ENCODE peak calls at places on chromosomes 6 and 20, in four cellular contexts. O, T, Q and V are unnamed samples.

GRCh38 chr6:130896249-130896648 is 69.0 kb downstream of the SMLR1 start:
- DNase-seq in O (no peak), T (no peak), Q (no peak), V (no peak)

GRCh38 chr20:32906200-32906599 is 47.5 kb downstream of the EFCAB8 start:
- DNase-seq in O (no peak), T (no peak), Q (no peak), V (no peak)

GRCh38 chr6:105909084-105909483 is 177.1 kb upstream of the PRDM1 start:
- DNase-seq in O (no peak), T (no peak), Q (no peak), V (no peak)

GRCh38 chr20:50837532-50838321 is 42.9 kb downstream of the BCAS4 start:
- DNase-seq in O (no peak), T (no peak), Q (peak), V (no peak)

GRCh38 chr6:11632795-11633511 is 95.4 kb downstream of the TMEM170B start:
- DNase-seq in O (no peak), T (no peak), Q (no peak), V (no peak)

GRCh38 chr20:50541606-50542041 is 31.4 kb downstream of the PTPN1 start:
- DNase-seq in O (no peak), T (no peak), Q (no peak), V (no peak)

GRCh38 chr20:50216543-50217206 is 26.0 kb downstream of the CEBPB start:
- DNase-seq in O (no peak), T (no peak), Q (no peak), V (no peak)

GRCh38 chr6:31657406-31658157 is 1.9 kb downstream of the APOM start:
- DNase-seq in O (no peak), T (no peak), Q (no peak), V (no peak)

GRCh38 chr20:19935842-19936241 is 81.3 kb upstream of the NAA20 start:
- DNase-seq in O (no peak), T (no peak), Q (no peak), V (no peak)

DNA sequence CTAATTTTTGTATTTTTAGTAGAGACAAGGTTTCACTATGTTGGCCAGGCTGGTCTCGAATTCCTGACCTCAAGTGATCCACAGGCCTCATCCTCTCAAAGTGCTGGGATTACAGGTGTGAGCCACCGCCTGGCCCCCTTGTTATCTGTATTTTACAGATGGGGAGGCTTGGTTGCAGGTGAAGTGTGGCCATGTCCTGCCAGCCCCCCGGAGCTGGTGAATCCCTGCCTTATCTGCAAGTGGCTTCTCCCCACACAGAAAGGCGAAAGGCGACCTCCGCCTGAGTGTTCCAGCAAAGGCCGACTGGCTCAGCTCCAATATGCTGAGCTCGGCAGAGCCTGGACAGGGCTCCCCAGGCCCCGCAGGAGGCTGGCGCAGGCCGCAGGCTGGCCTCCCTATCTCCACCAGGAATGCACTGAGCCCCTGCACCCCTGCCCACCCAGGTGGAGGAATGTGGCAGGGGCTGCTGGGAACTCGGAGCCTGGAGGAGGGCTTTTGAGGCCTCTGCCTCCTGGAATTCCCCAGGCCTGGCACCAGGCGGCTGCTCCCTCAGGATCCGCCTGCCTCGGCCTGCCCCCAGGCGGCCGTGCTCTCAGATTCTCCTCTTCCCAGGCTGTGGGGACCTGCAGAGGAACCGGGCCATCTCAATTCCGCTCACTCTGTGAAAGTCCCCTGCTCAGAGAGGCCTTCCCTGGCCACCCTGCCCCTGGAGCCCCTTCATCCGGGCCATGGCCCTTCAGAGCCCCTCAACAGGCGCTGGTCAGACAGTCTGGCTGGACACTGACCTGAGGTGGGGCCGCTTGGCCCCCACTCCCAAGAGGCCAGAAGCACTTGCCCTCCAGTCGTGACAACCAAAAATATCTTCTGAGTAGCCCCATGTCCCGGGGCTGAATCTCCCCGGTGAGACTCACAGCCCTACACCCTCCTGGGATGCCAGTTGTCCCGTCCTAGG is 9.3 kb upstream of the LAMA5 start:
- DNase-seq in O (no peak), T (no peak), Q (no peak), V (no peak)
- TF ChIP-seq CTCF in O (peak), T (no peak), Q (no peak), V (no peak)

DNA sequence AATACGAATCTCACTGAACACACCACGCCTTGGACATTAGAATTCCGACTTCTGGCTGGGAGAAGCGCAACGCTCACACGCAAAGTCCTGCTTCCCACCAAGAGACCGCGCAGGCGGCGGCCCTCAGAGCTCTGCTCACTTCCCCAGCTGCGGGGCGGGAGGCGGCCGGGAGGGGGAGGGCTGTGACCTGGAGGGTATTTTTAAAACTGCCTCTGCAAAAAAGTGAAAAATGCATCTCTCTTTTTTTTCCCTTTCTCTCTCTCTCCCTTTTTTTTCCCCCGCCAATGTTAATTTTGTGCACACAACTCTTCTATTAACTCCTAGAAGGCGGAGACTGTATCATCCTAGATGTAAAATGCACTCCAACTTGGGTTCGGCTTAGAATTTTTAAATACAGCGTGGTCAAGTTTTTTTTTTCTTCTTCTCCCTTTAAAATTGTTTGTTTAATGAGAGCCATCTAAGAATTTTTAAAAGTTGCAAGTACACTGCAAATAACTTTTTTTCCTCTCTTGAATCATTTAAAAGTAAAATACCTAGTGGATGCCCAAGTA is 66.4 kb downstream of the STX11 start:
- DNase-seq in O (no peak), T (no peak), Q (no peak), V (no peak)
- TF ChIP-seq CTCF in O (no peak), T (no peak), Q (no peak), V (no peak)

DNA sequence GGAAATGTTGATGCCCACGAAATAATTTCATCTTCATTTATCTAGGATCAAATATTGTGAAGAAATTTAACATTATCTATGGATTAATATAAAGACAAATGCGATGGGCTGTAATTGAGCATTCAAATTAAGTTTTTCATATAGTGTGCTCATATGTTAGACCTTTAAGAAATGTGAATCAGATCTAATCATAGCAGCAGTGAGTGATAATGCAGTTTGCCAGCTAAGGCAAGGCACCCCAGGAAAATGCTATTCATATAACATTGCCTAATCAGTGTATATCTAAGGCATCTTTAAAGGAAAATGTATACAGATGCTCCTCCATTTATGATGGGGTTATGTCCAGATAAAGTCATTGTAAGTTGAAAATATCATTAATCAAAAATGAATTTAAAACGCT is 135.2 kb downstream of the KCNQ5 start:
- DNase-seq in O (no peak), T (no peak), Q (no peak), V (no peak)
- TF ChIP-seq CTCF in O (no peak), T (no peak), Q (no peak), V (no peak)

GRCh38 chr6:136289327-136289578 is 393 bp downstream of the BCLAF1 start:
- DNase-seq in O (peak), T (peak), Q (peak), V (peak)
- TF ChIP-seq CTCF in O (no peak), T (no peak), Q (no peak), V (no peak)

DNA sequence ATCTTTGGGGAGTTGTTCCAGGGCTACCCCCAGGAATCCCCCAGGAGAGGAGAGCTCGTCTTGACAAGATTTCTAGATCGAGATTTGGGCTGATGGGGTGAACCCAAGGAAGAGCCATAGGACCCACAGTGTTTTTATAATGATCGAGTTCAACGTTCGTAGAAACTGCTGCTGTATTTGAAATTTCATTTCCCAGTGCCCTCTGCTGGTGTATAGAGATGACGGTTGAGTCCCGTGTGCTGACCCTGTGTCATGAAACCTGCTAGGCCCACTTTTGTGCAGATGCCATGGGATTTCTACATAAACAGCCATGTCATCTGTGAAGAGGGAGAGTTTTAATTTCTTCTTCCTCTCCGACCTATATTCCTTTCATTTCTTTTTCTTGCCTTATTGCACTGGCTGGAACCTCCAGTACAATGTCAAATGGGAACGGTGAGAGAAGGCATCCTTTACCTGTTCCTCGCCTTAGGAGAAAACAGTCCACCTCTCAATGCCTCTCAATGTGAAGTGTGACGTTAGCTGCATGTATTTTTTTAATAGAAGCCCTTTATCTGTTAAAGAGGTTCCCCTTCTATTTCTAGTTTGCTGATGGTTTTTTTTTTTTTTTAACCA is 28.6 kb upstream of the NTSR1 start:
- DNase-seq in O (no peak), T (no peak), Q (no peak), V (no peak)
- TF ChIP-seq CTCF in O (no peak), T (no peak), Q (no peak), V (no peak)

GRCh38 chr6:137589067-137589848 is 95.1 kb upstream of the OLIG3 start:
- DNase-seq in O (no peak), T (peak), Q (no peak), V (peak)
- TF ChIP-seq CTCF in O (no peak), T (peak), Q (no peak), V (peak)

GRCh38 chr6:83853178-83853967 is at the start of gene RIPPLY2:
- DNase-seq in O (no peak), T (no peak), Q (no peak), V (no peak)

GRCh38 chr6:83852528-83853177 is 507 bp upstream of the RIPPLY2 start:
- DNase-seq in O (no peak), T (no peak), Q (no peak), V (no peak)

GRCh38 chr6:83854766-83855165 is 1.6 kb downstream of the RIPPLY2 start:
- DNase-seq in O (no peak), T (no peak), Q (no peak), V (no peak)

GRCh38 chr6:83849610-83850009 is 3.5 kb upstream of the RIPPLY2 start:
- DNase-seq in O (no peak), T (no peak), Q (no peak), V (no peak)

DNA sequence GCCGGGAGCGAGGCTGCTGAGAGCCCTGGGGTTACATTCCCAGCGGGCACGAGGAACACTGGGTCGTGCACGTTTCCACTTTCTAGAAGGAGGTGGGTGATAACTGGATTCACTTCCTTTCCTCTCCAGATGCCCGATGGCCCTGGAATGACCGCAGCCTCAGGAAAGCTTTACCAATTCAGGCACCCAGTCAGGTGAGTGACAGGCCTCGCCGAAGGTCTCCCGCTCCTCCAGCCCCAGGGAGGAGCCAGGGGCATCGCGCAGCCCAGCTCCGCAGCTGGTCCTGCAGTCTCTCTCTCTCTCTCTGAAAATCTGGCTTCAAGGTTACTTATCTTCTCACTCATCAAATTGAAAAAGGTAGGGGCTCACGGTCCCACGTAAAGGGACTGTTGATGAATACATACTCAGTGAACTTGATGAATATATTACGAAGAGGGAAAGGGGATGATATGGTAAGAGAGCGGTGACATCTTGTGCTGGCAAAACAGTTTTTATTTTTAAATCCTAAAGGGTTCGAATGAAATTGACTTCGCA is 875 bp downstream of the RIPPLY2 start:
- DNase-seq in O (no peak), T (no peak), Q (no peak), V (no peak)
- TF ChIP-seq CTCF in O (no peak), T (no peak), Q (no peak), V (no peak)

DNA sequence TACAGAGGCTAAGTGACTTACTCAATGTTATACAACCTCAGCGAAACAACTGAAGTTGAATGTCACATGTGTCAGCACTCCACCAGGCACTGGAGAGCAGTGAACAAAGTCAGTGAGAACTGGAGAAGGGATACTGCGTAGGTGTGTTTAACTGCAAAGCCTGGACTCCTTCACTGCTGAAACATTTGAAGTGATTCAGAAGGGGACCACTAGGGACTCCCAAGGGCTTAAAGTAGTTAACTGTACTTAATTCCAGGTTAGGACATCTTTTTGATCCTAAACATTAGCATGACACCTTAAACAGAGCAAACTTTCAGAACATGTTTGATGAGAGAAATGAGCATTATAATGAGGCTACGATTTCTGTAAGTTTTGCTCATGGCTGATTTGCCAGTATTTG is 45.0 kb upstream of the ZBTB24 start:
- DNase-seq in O (no peak), T (no peak), Q (no peak), V (no peak)
- TF ChIP-seq CTCF in O (no peak), T (no peak), Q (no peak), V (no peak)

GRCh38 chr6:148565321-148565926 is 181.4 kb upstream of the UST start:
- DNase-seq in O (no peak), T (no peak), Q (no peak), V (no peak)
- TF ChIP-seq CTCF in O (no peak), T (no peak), Q (no peak), V (no peak)

GRCh38 chr6:168905451-168906090 is 348.1 kb downstream of the THBS2 start:
- DNase-seq in O (no peak), T (no peak), Q (no peak), V (peak)

GRCh38 chr6:168908166-168908565 is 345.5 kb downstream of the THBS2 start:
- DNase-seq in O (no peak), T (no peak), Q (no peak), V (no peak)

GRCh38 chr6:168906251-168906845 is 347.3 kb downstream of the THBS2 start:
- DNase-seq in O (no peak), T (no peak), Q (no peak), V (no peak)

GRCh38 chr6:168909288-168909687 is 344.4 kb downstream of the THBS2 start:
- DNase-seq in O (no peak), T (no peak), Q (no peak), V (no peak)

DNA sequence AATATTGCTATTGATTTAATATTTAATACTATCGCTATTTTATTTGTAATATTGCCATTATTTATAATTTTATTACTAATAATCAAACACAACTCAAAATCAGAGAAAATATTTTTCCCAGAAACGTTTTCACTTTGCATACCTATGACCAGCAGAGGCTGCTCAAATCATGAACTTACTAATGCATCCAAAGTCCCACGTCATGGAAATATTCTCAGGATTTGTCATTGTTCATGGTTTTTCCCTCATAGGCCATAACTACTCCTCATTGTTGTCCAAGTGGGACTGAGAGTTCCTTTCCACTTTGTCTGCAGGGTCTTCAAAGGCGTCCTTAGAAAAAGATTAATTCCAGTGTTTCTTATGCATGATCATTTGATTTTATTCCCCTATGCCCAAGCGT is 344.8 kb downstream of the THBS2 start:
- DNase-seq in O (no peak), T (no peak), Q (no peak), V (no peak)
- TF ChIP-seq CTCF in O (no peak), T (no peak), Q (no peak), V (no peak)